ENCODE peak calls at places on chromosomes 7 and 10, in five cellular contexts. One of them, this sample, is unnamed.

GRCh38 chr10:96285331-96285752 is 14.0 kb upstream of the BLNK start:
- DNase-seq in mesothelial cell of epicardium: no peak
- DNase-seq in ELF-1: peak
- DNase-seq in AG04449: no peak
- DNase-seq in HCEC 1CT: no peak
- DNase-seq in this sample: no peak

GRCh38 chr7:64101126-64101942 is 56.1 kb downstream of the ZNF727 start:
- DNase-seq in ELF-1: no peak
- DNase-seq in AG04449: no peak
- DNase-seq in HCEC 1CT: no peak
- DNase-seq in mesothelial cell of epicardium: no peak
- DNase-seq in this sample: no peak

GRCh38 chr7:95550546-95550945 is 45.8 kb downstream of the PDK4 start:
- DNase-seq in AG04449: no peak
- DNase-seq in HCEC 1CT: no peak
- DNase-seq in mesothelial cell of epicardium: no peak
- DNase-seq in ELF-1: no peak
- DNase-seq in this sample: no peak

GRCh38 chr10:122630526-122630925 is 69.1 kb downstream of the C10orf120 start:
- DNase-seq in mesothelial cell of epicardium: no peak
- DNase-seq in ELF-1: no peak
- DNase-seq in AG04449: no peak
- DNase-seq in HCEC 1CT: no peak
- DNase-seq in this sample: no peak

GRCh38 chr10:28674782-28675181 is 2.5 kb upstream of the BAMBI start:
- DNase-seq in HCEC 1CT: no peak
- DNase-seq in mesothelial cell of epicardium: no peak
- DNase-seq in AG04449: no peak
- DNase-seq in ELF-1: no peak
- DNase-seq in this sample: no peak

GRCh38 chr7:131040467-131040932 is 287.2 kb upstream of the MKLN1 start:
- DNase-seq in ELF-1: peak
- DNase-seq in HCEC 1CT: peak
- DNase-seq in mesothelial cell of epicardium: peak
- DNase-seq in AG04449: no peak
- DNase-seq in this sample: peak

GRCh38 chr10:29957887-29958330 is 101.5 kb downstream of the JCAD start:
- DNase-seq in HCEC 1CT: no peak
- DNase-seq in mesothelial cell of epicardium: no peak
- DNase-seq in ELF-1: peak
- DNase-seq in AG04449: no peak
- DNase-seq in this sample: no peak

GRCh38 chr7:100890640-100891521 is 1.4 kb upstream of the UFSP1 start:
- DNase-seq in ELF-1: peak
- DNase-seq in HCEC 1CT: no peak
- DNase-seq in AG04449: no peak
- DNase-seq in mesothelial cell of epicardium: no peak
- DNase-seq in this sample: no peak

GRCh38 chr7:2830609-2831376 is 13.3 kb downstream of the GNA12 start:
- DNase-seq in HCEC 1CT: no peak
- DNase-seq in mesothelial cell of epicardium: no peak
- DNase-seq in ELF-1: no peak
- DNase-seq in AG04449: no peak
- DNase-seq in this sample: no peak

GRCh38 chr10:118595598-118596425 is at the start of gene PRLHR:
- DNase-seq in HCEC 1CT: no peak
- DNase-seq in mesothelial cell of epicardium: peak
- DNase-seq in AG04449: no peak
- DNase-seq in ELF-1: peak
- DNase-seq in this sample: no peak

GRCh38 chr7:37392673-37393017 is 56.0 kb downstream of the ELMO1 start:
- DNase-seq in AG04449: no peak
- DNase-seq in ELF-1: no peak
- DNase-seq in HCEC 1CT: no peak
- DNase-seq in mesothelial cell of epicardium: no peak
- DNase-seq in this sample: no peak

GRCh38 chr10:11227103-11227502 is 209.4 kb downstream of the CELF2 start:
- DNase-seq in HCEC 1CT: no peak
- DNase-seq in mesothelial cell of epicardium: no peak
- DNase-seq in ELF-1: no peak
- DNase-seq in AG04449: no peak
- DNase-seq in this sample: no peak

GRCh38 chr10:23055424-23056191 is 39.8 kb upstream of the MSRB2 start:
- DNase-seq in ELF-1: no peak
- DNase-seq in HCEC 1CT: no peak
- DNase-seq in AG04449: no peak
- DNase-seq in mesothelial cell of epicardium: no peak
- DNase-seq in this sample: no peak

GRCh38 chr10:70404906-70405824 is 1.2 kb downstream of the EIF4EBP2 start:
- DNase-seq in ELF-1: peak
- DNase-seq in AG04449: peak
- DNase-seq in mesothelial cell of epicardium: peak
- DNase-seq in HCEC 1CT: peak
- DNase-seq in this sample: peak

GRCh38 chr7:117834983-117835664 is 38.1 kb downstream of the CTTNBP2 start:
- DNase-seq in ELF-1: peak
- DNase-seq in AG04449: no peak
- DNase-seq in mesothelial cell of epicardium: no peak
- DNase-seq in HCEC 1CT: no peak
- DNase-seq in this sample: no peak

GRCh38 chr7:143361552-143362125 is 874 bp downstream of the FAM131B start:
- DNase-seq in ELF-1: no peak
- DNase-seq in AG04449: no peak
- DNase-seq in mesothelial cell of epicardium: no peak
- DNase-seq in HCEC 1CT: no peak
- DNase-seq in this sample: no peak

GRCh38 chr7:7228967-7229366 is 46.6 kb downstream of the C1GALT1 start:
- DNase-seq in ELF-1: no peak
- DNase-seq in AG04449: no peak
- DNase-seq in mesothelial cell of epicardium: no peak
- DNase-seq in HCEC 1CT: no peak
- DNase-seq in this sample: no peak

GRCh38 chr7:26713981-26714380 is 150.4 kb downstream of the SKAP2 start:
- DNase-seq in AG04449: no peak
- DNase-seq in HCEC 1CT: no peak
- DNase-seq in ELF-1: peak
- DNase-seq in mesothelial cell of epicardium: no peak
- DNase-seq in this sample: no peak

GRCh38 chr10:77836299-77836820 is 90.2 kb downstream of the DLG5 start:
- DNase-seq in AG04449: no peak
- DNase-seq in ELF-1: peak
- DNase-seq in mesothelial cell of epicardium: no peak
- DNase-seq in HCEC 1CT: no peak
- DNase-seq in this sample: no peak

GRCh38 chr7:114519215-114519614 is 104.6 kb downstream of the FOXP2 start:
- DNase-seq in AG04449: no peak
- DNase-seq in ELF-1: no peak
- DNase-seq in mesothelial cell of epicardium: no peak
- DNase-seq in HCEC 1CT: no peak
- DNase-seq in this sample: no peak

This sample was measured in amniotic stem cell.